ENCODE peak calls at places on chromosomes 7 and 10, in nine cellular contexts. W is T-cell; Q is NCI-H2081 treated with DMSO at 0.1 percent for 48 hours; M is AML-193; B is sigmoid colon; C is central memory CD4-positive, alpha-beta T cell; N is thyroid gland; S is testis; D is LoVo. U is an unnamed sample.

GRCh38 chr7:83410989-83411591 is 237.8 kb downstream of the SEMA3E start:
- DNase-seq in N (peak), M (peak), B (no peak), C (no peak), Q (peak), D (peak), S (peak), W (no peak), U (no peak)

GRCh38 chr7:107579546-107579880 is 533 bp upstream of the BCAP29 start:
- DNase-seq in B (no peak), M (no peak), S (no peak), C (no peak), N (no peak), D (no peak), W (no peak), Q (no peak), U (no peak)

GRCh38 chr10:56012146-56012545 is 348.9 kb downstream of the ZWINT start:
- DNase-seq in C (no peak), D (no peak), W (no peak), Q (no peak), M (no peak), B (no peak), S (no peak), N (no peak), U (no peak)

GRCh38 chr10:11754180-11754579 is 12.0 kb downstream of the ECHDC3 start:
- DNase-seq in Q (no peak), W (no peak), C (no peak), S (no peak), D (no peak), N (no peak), M (no peak), B (no peak), U (no peak)

GRCh38 chr7:44415510-44415909 is 74.9 kb downstream of the NUDCD3 start:
- DNase-seq in N (peak), S (no peak), Q (no peak), C (no peak), B (no peak), W (no peak), M (no peak), D (no peak), U (no peak)

GRCh38 chr10:29344073-29344820 is 55.4 kb downstream of the LYZL1 start:
- DNase-seq in M (no peak), B (no peak), W (no peak), N (peak), Q (no peak), C (no peak), S (peak), D (no peak), U (no peak)

GRCh38 chr7:131226116-131226562 is 101.5 kb upstream of the MKLN1 start:
- DNase-seq in C (no peak), Q (no peak), B (no peak), D (peak), N (no peak), W (no peak), M (no peak), S (no peak), U (no peak)

GRCh38 chr7:127652333-127653248 is 597 bp downstream of the SND1 start:
- DNase-seq in M (peak), C (no peak), N (no peak), W (no peak), B (no peak), S (no peak), D (peak), Q (no peak), U (no peak)

GRCh38 chr10:30827531-30828120 is 198.1 kb upstream of the LYZL2 start:
- DNase-seq in D (no peak), C (no peak), W (no peak), N (no peak), M (no peak), S (no peak), B (peak), Q (no peak), U (no peak)

GRCh38 chr10:73060738-73061635 is 35.7 kb downstream of the P4HA1 start:
- DNase-seq in N (no peak), S (no peak), B (no peak), W (no peak), D (peak), C (peak), Q (no peak), M (peak), U (peak)

GRCh38 chr10:58857251-58857650 is 319.2 kb upstream of the PHYHIPL start:
- DNase-seq in W (no peak), D (no peak), Q (no peak), N (no peak), C (no peak), B (no peak), M (no peak), S (no peak), U (no peak)

GRCh38 chr10:96456296-96456840 is 57.4 kb downstream of the TLL2 start:
- DNase-seq in W (no peak), N (no peak), S (no peak), D (no peak), M (no peak), C (no peak), B (no peak), Q (no peak), U (no peak)

GRCh38 chr7:1055084-1055450 is 10.7 kb downstream of the GPR146 start:
- DNase-seq in D (no peak), S (peak), N (peak), C (peak), Q (no peak), B (peak), W (peak), M (no peak), U (peak)

GRCh38 chr7:105649727-105650381 is 68.6 kb upstream of the EFCAB10 start:
- DNase-seq in W (no peak), S (no peak), N (no peak), Q (no peak), B (peak), C (no peak), D (peak), M (no peak), U (no peak)

GRCh38 chr7:3243256-3243655 is 57.8 kb upstream of the SDK1 start:
- DNase-seq in D (no peak), B (no peak), N (no peak), C (no peak), Q (no peak), S (no peak), M (no peak), W (no peak), U (no peak)

GRCh38 chr10:52170776-52171175 is 143.3 kb upstream of the DKK1 start:
- DNase-seq in D (no peak), W (no peak), N (no peak), M (no peak), S (no peak), B (no peak), C (no peak), Q (no peak), U (no peak)